ENCODE peak calls at places on chromosomes 11 and 22, in ten cellular contexts. A is mucosa of descending colon, I is progenitor cell of endocrine pancreas, O is PC-9, U is GM06990, V is neural crest cell, K is GM12865, Z is thyroid gland, M is body of pancreas, X is NB4. Q is an unnamed sample.

GRCh38 chr22:38270091-38270972 is 2.5 kb downstream of the TMEM184B start:
- DNase-seq in A (no peak), I (no peak), O (no peak), U (no peak), Z (peak; percentile 48), K (no peak), V (no peak), M (no peak), X (peak; percentile 22), Q (no peak)

GRCh38 chr11:125072961-125073590 is 10.0 kb downstream of the SLC37A2 start:
- DNase-seq in Z (no peak), I (no peak), A (no peak), U (no peak), K (no peak), X (no peak), M (no peak), V (no peak), O (no peak), Q (no peak)

GRCh38 chr11:12864316-12865156 is 144.6 kb upstream of the RASSF10 start:
- DNase-seq in U (no peak), M (peak; percentile 66), X (peak; percentile 9), O (peak; percentile 67), V (no peak), A (no peak), I (no peak), Z (no peak), K (peak; percentile 57), Q (no peak)

GRCh38 chr11:133096981-133097380 is 435.3 kb downstream of the OPCML start:
- DNase-seq in O (no peak), I (no peak), V (no peak), X (no peak), U (no peak), Z (no peak), M (no peak), A (no peak), K (no peak), Q (no peak)

GRCh38 chr11:31997955-31998354 is 92.9 kb upstream of the RCN1 start:
- DNase-seq in Z (no peak), V (no peak), K (no peak), A (no peak), U (no peak), X (no peak), O (no peak), I (no peak), M (no peak), Q (no peak)

GRCh38 chr11:21263026-21263425 is 593.6 kb downstream of the NELL1 start:
- DNase-seq in U (no peak), M (no peak), V (no peak), K (no peak), I (no peak), O (no peak), Z (no peak), X (no peak), A (no peak), Q (no peak)

GRCh38 chr11:102446606-102447005 is 6.0 kb downstream of the TMEM123 start:
- DNase-seq in M (no peak), U (no peak), A (no peak), X (no peak), K (no peak), I (no peak), V (no peak), Z (no peak), O (no peak), Q (no peak)

GRCh38 chr11:6362185-6362867 is 27.9 kb upstream of the SMPD1 start:
- DNase-seq in M (peak; percentile 56), U (no peak), K (no peak), O (no peak), Z (no peak), X (no peak), V (no peak), A (no peak), I (no peak), Q (no peak)

GRCh38 chr11:68659158-68659921 is 25.0 kb upstream of the GAL start:
- DNase-seq in U (no peak), A (peak; percentile 28), X (no peak), V (no peak), K (no peak), O (peak; percentile 39), I (no peak), Z (peak; percentile 76), M (peak; percentile 66), Q (no peak)

GRCh38 chr11:69841859-69842698 is 22.9 kb upstream of the FGF3 start:
- DNase-seq in O (no peak), M (no peak), X (peak; percentile 50), I (no peak), Z (no peak), K (peak; percentile 35), A (peak; percentile 34), V (no peak), U (no peak), Q (no peak)

GRCh38 chr11:45754261-45754709 is 50.7 kb upstream of the SLC35C1 start:
- DNase-seq in O (no peak), U (no peak), K (no peak), I (no peak), M (peak; percentile 83), Z (no peak), X (no peak), A (no peak), V (no peak), Q (no peak)

GRCh38 chr22:44566911-44567310 is 68.9 kb upstream of the RTL6 start:
- DNase-seq in I (no peak), V (no peak), Z (no peak), X (no peak), O (no peak), U (no peak), A (no peak), M (no peak), K (no peak), Q (no peak)

GRCh38 chr22:44555597-44555996 is 57.6 kb upstream of the RTL6 start:
- DNase-seq in I (no peak), X (no peak), O (no peak), U (no peak), A (no peak), V (no peak), Z (no peak), M (no peak), K (no peak), Q (no peak)

GRCh38 chr22:44557064-44557748 is 59.2 kb upstream of the RTL6 start:
- DNase-seq in A (no peak), O (no peak), X (no peak), Z (no peak), K (no peak), M (no peak), U (no peak), V (no peak), I (no peak), Q (no peak)

GRCh38 chr22:44561139-44561840 is 63.3 kb upstream of the RTL6 start:
- DNase-seq in I (no peak), U (no peak), A (no peak), M (no peak), K (no peak), Z (no peak), V (no peak), X (no peak), O (no peak), Q (no peak)
- TF ChIP-seq CTCF in I (no peak), U (no peak), A (no peak), M (no peak), K (no peak), Z (no peak), V (no peak), X (no peak), O (no peak), Q (no peak)

GRCh38 chr22:32674925-32675825 is 126.3 kb upstream of the TIMP3 start:
- DNase-seq in V (no peak), M (no peak), X (peak; percentile 40), I (no peak), A (no peak), U (no peak), K (no peak), Z (no peak), O (peak; percentile 73), Q (no peak)
- TF ChIP-seq CTCF in V (no peak), M (no peak), X (no peak), I (no peak), A (no peak), U (no peak), K (no peak), Z (no peak), O (no peak), Q (no peak)

DNA sequence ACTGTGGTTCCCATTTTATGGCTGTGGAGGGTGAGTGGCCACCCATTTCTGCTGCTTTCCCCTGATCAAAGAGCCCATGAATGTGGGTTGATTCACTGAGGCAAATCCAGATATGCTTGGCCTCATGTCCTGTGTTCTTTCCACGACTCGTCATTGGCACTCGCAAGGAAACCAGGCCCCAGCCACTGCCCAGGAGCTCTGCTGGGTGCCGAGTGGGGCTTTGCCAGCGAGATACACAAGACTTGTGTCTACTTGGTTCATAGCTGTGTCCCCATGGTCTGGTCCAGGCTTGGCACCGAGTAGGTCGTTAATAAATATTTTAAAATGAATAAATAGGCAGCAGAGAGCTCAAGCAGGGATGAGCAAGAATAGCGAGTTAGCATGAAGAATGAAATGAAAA is 1291.5 kb downstream of the TBC1D22A start:
- DNase-seq in A (no peak), U (no peak), K (no peak), V (no peak), X (no peak), Z (no peak), O (no peak), I (no peak), M (no peak), Q (no peak)
- TF ChIP-seq CTCF in A (no peak), U (no peak), K (no peak), V (no peak), X (no peak), Z (no peak), O (no peak), I (no peak), M (no peak), Q (no peak)

GRCh38 chr11:129577986-129578385 is 202.3 kb downstream of the BARX2 start:
- DNase-seq in A (no peak), X (no peak), O (no peak), U (no peak), M (no peak), I (no peak), V (no peak), K (no peak), Z (no peak), Q (no peak)

GRCh38 chr11:129574431-129574830 is 198.8 kb downstream of the BARX2 start:
- DNase-seq in X (no peak), M (no peak), Z (no peak), O (no peak), U (no peak), K (no peak), V (no peak), I (no peak), A (no peak), Q (no peak)

GRCh38 chr11:129576652-129577051 is 201.0 kb downstream of the BARX2 start:
- DNase-seq in U (no peak), K (no peak), X (no peak), A (no peak), I (no peak), O (no peak), V (no peak), Z (no peak), M (no peak), Q (no peak)

GRCh38 chr11:129580278-129580677 is 204.6 kb downstream of the BARX2 start:
- DNase-seq in V (no peak), U (no peak), M (no peak), O (no peak), I (no peak), X (no peak), Z (no peak), A (no peak), K (no peak), Q (no peak)
- TF ChIP-seq CTCF in V (no peak), U (no peak), M (no peak), O (no peak), I (no peak), X (no peak), Z (no peak), A (no peak), K (no peak), Q (no peak)